ENCODE peak calls at places on chromosomes 4 and X, in six cellular contexts. P, H, X, J, M and B are unnamed samples.
A peak's percentile ranks its signal among the peaks of the same experiment; 100 is the strongest.

GRCh38 chr4:53562409-53562808 is 28.9 kb downstream of the LNX1 start:
- DNase-seq in M (no peak), X (no peak), J (no peak), H (no peak), P (no peak), B (no peak)

GRCh38 chr4:87150498-87151261 is 69.7 kb downstream of the KLHL8 start:
- DNase-seq in X (peak; percentile 85), M (peak; percentile 77), H (peak; percentile 78), J (peak; percentile 80), P (peak; percentile 88), B (peak; percentile 87)

GRCh38 chrX:71171110-71171801 is 26.6 kb downstream of the NLGN3 start:
- DNase-seq in P (no peak), M (no peak), J (no peak), X (no peak), H (no peak), B (peak; percentile 25)

GRCh38 chrX:54920610-54921426 is at the start of gene TRO:
- DNase-seq in J (peak; percentile 68), H (no peak), P (no peak), M (no peak), X (peak; percentile 56), B (peak; percentile 69)

GRCh38 chr4:170589597-170590191 is 499.9 kb upstream of the AADAT start:
- DNase-seq in X (peak; percentile 60), H (peak; percentile 56), M (peak; percentile 30), P (peak; percentile 68), J (peak; percentile 24), B (peak; percentile 63)

GRCh38 chr4:43277003-43277402 is 384.5 kb downstream of the GRXCR1 start:
- DNase-seq in J (no peak), P (peak; percentile 54), X (no peak), M (no peak), H (no peak), B (no peak)

GRCh38 chrX:43836435-43837184 is 45.6 kb downstream of the MAOB start:
- DNase-seq in H (no peak), X (peak; percentile 26), P (peak; percentile 65), M (peak; percentile 2), J (peak; percentile 3), B (peak; percentile 18)

GRCh38 chr4:78205601-78206000 is 148.5 kb downstream of the FRAS1 start:
- DNase-seq in J (peak; percentile 60), H (no peak), M (no peak), P (no peak), X (no peak), B (peak; percentile 22)

GRCh38 chr4:173139561-173139960 is 29.1 kb upstream of the GALNT7 start:
- DNase-seq in J (no peak), X (no peak), P (no peak), H (no peak), M (no peak), B (no peak)

GRCh38 chr4:159606835-159607234 is 504.0 kb downstream of the RAPGEF2 start:
- DNase-seq in M (no peak), P (no peak), H (no peak), X (no peak), J (no peak), B (no peak)

GRCh38 chrX:119503484-119503861 is 35.2 kb downstream of the SLC25A5 start:
- DNase-seq in M (no peak), P (peak; percentile 93), J (no peak), H (no peak), X (peak; percentile 33), B (no peak)

GRCh38 chr4:35649784-35650183 is 594.5 kb downstream of the ARAP2 start:
- DNase-seq in J (no peak), P (no peak), H (no peak), M (no peak), X (no peak), B (no peak)

GRCh38 chr4:64821612-64822011 is 412.4 kb upstream of the TECRL start:
- DNase-seq in H (no peak), J (no peak), M (no peak), P (no peak), X (no peak), B (no peak)

GRCh38 chrX:104112326-104112951 is at the start of gene ZCCHC18:
- DNase-seq in M (peak; percentile 70), P (peak; percentile 32), H (peak; percentile 68), X (peak; percentile 58), J (peak; percentile 91), B (peak; percentile 82)

GRCh38 chr4:86302242-86302641 is 57.6 kb downstream of the MAPK10 start:
- DNase-seq in M (no peak), H (no peak), P (no peak), X (peak; percentile 44), J (peak; percentile 79), B (peak; percentile 76)

GRCh38 chr4:169351860-169352259 is 81.1 kb upstream of the SH3RF1 start:
- DNase-seq in H (no peak), X (no peak), M (no peak), P (no peak), J (peak; percentile 50), B (no peak)

GRCh38 chrX:153411255-153411987 is at the start of gene ZFP92:
- DNase-seq in X (peak; percentile 27), H (no peak), J (no peak), P (no peak), M (no peak), B (peak; percentile 19)

GRCh38 chr4:7068279-7068842 is 497 bp upstream of the GRPEL1 start:
- DNase-seq in M (no peak), H (no peak), X (no peak), J (no peak), P (no peak), B (no peak)

GRCh38 chr4:172962564-172963353 is 205.9 kb upstream of the GALNT7 start:
- DNase-seq in X (peak; percentile 70), P (peak; percentile 93), M (no peak), H (no peak), J (no peak), B (no peak)

GRCh38 chrX:40380649-40381488 is 199.9 kb upstream of the ATP6AP2 start:
- DNase-seq in J (peak; percentile 23), H (no peak), X (no peak), M (no peak), P (no peak), B (no peak)

GRCh38 chr4:54509057-54509456 is 148.7 kb upstream of the KIT start:
- DNase-seq in P (no peak), J (no peak), H (no peak), M (no peak), X (no peak), B (no peak)

GRCh38 chr4:76654084-76654483 is 219.1 kb downstream of the SHROOM3 start:
- DNase-seq in P (no peak), M (no peak), X (no peak), J (no peak), H (no peak), B (no peak)
- TF ChIP-seq EZH2phosphoT487 in P (no peak), M (no peak), X (no peak), J (no peak), H (no peak), B (no peak)

GRCh38 chr4:176274441-176274840 is 5.4 kb upstream of the ASB5 start:
- DNase-seq in H (no peak), P (peak; percentile 88), X (no peak), J (no peak), M (no peak), B (no peak)
- TF ChIP-seq EZH2phosphoT487 in H (no peak), P (no peak), X (no peak), J (no peak), M (no peak), B (no peak)

GRCh38 chrX:134737061-134737460 is 78.8 kb upstream of the PLAC1 start:
- DNase-seq in H (no peak), P (no peak), M (no peak), X (no peak), J (no peak), B (no peak)
- TF ChIP-seq EZH2phosphoT487 in H (no peak), P (no peak), M (no peak), X (no peak), J (no peak), B (no peak)

DNA sequence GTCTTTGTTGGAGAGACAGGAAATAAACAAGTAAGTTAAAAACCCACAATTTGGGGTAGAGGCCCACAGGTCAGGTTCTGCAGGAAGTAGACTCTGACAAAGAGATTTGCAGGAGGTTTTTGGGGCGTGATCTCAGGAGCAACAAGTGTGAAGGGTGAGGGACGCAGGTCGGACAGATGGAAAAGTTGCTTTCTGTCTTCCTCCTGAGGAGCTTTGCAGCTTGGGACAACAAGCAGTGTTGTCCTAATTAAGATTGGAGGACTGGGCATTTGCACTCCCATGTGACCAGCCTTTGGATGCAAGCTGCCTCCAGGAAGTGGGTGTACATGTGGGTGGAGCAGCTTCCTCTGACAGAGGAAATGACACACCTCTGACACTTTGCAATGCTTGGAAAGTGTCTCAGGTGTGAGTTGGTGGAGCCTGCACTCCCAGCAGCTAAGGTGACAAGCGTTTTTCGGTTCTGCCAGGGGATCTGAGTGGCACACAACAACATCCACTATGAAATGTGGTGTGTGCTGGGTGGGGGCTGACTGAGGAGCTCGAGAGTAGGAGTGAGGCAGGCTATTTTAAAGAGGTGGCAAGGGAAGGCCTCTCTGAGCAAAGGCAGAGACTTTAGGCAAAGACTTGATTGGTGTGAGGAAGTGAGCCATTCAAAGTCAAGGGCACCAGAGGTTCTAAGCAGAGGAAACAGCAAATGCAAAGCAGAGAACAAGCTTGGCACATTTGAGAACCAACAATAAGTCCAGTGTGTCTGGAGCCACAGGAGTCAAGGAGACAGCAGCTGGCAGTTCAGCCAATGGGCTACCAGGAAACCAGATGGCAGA is 339.8 kb upstream of the GATB start:
- DNase-seq in M (peak; percentile 44), H (no peak), P (peak; percentile 80), X (no peak), J (no peak), B (no peak)
- TF ChIP-seq EZH2phosphoT487 in M (no peak), H (no peak), P (no peak), X (no peak), J (no peak), B (no peak)